ENCODE peak calls at places on chromosomes 13 and 19, in five cellular contexts. Z is activated T-helper 2 cell treated with anti-CD3 and anti-CD28 coated beads, Interferon-gamma antibody, Interleukin-2, Interleukin-4, amounts not matched to agents 10 μg/mL and 5 μg/mL and 100 μg/mL, durations not matched to agents 14 hours and 24 hours and 36 hours; P is foreskin keratinocyte; U is fibroblast of lung; K is sciatic nerve. S is an unnamed sample.

GRCh38 chr13:110714798-110715394 is 1.4 kb downstream of the ING1 start:
- DNase-seq in Z (peak), P (no peak), U (peak), K (peak), S (no peak)

GRCh38 chr19:51688665-51689571 is 4.2 kb upstream of the SPACA6 start:
- DNase-seq in Z (no peak), P (peak), U (peak), K (peak), S (peak)

GRCh38 chr19:41334793-41335192 is 18.9 kb downstream of the TGFB1 start:
- DNase-seq in Z (no peak), P (no peak), U (no peak), K (no peak), S (no peak)

GRCh38 chr19:5775668-5776309 is 8.8 kb downstream of the PRR22 start:
- DNase-seq in Z (no peak), P (no peak), U (peak), K (no peak), S (peak)

GRCh38 chr19:37966211-37967072 is 59.4 kb downstream of the SIPA1L3 start:
- DNase-seq in Z (no peak), P (peak), U (peak), K (peak), S (no peak)

GRCh38 chr19:15549581-15549980 is 41.3 kb downstream of the CYP4F22 start:
- DNase-seq in Z (no peak), P (no peak), U (no peak), K (no peak), S (no peak)

GRCh38 chr19:5484398-5485285 is 29.4 kb downstream of the ZNRF4 start:
- DNase-seq in Z (no peak), P (no peak), U (peak), K (no peak), S (no peak)

GRCh38 chr19:1853295-1854031 is 5.2 kb upstream of the REXO1 start:
- DNase-seq in Z (peak), P (no peak), U (peak), K (peak), S (no peak)

GRCh38 chr13:77353980-77354379 is 27.1 kb upstream of the MYCBP2 start:
- DNase-seq in Z (no peak), P (no peak), U (no peak), K (no peak), S (no peak)

GRCh38 chr19:14566712-14567077 is 5.2 kb downstream of the NDUFB7 start:
- DNase-seq in Z (no peak), P (no peak), U (no peak), K (no peak), S (no peak)

S was measured in epithelial cell of prostate.